ENCODE peak calls at places on chromosome 22, in five cellular contexts. L is left ventricle myocardium superior, X is GM12891, Z is occipital lobe, U is non-pigmented ciliary epithelial cell. S is an unnamed sample.

GRCh38 chr22:49733631-49734030 is 94.0 kb downstream of the BRD1 start:
- DNase-seq in L (no peak), Z (no peak), X (no peak), U (no peak), S (no peak)

GRCh38 chr22:20867179-20868099 is 8.6 kb downstream of the SNAP29 start:
- DNase-seq in X (no peak), L (peak), Z (no peak), U (no peak), S (peak)

GRCh38 chr22:45562102-45562501 is 59.4 kb downstream of the FBLN1 start:
- DNase-seq in Z (no peak), L (no peak), X (no peak), U (no peak), S (no peak)

GRCh38 chr22:24952837-24953293 is 349 bp downstream of the KIAA1671 start:
- DNase-seq in L (no peak), U (no peak), Z (peak), X (peak), S (peak)

GRCh38 chr22:47274196-47274595 is 511.7 kb downstream of the TBC1D22A start:
- DNase-seq in Z (no peak), X (no peak), U (no peak), L (no peak), S (no peak)

GRCh38 chr22:44438056-44438455 is 60.0 kb downstream of the RTL6 start:
- DNase-seq in L (no peak), U (no peak), Z (no peak), X (no peak), S (no peak)

GRCh38 chr22:28246392-28246791 is 327.3 kb upstream of the PITPNB start:
- DNase-seq in Z (no peak), L (no peak), X (no peak), U (peak), S (no peak)

GRCh38 chr22:20243176-20243544 is 25.0 kb downstream of the RTN4R start:
- DNase-seq in Z (no peak), X (no peak), U (no peak), L (no peak), S (no peak)

GRCh38 chr22:25076281-25076680 is 123.4 kb upstream of the CRYBB3 start:
- DNase-seq in X (no peak), Z (no peak), L (no peak), U (no peak), S (no peak)

GRCh38 chr22:39717099-39717498 is 146.5 kb downstream of the CACNA1I start:
- DNase-seq in L (no peak), X (no peak), Z (no peak), U (no peak), S (no peak)

GRCh38 chr22:49825436-49825835 is 2.2 kb downstream of the BRD1 start:
- DNase-seq in L (no peak), Z (no peak), X (no peak), U (no peak), S (no peak)

GRCh38 chr22:31250740-31251330 is 38.7 kb downstream of the LIMK2 start:
- DNase-seq in Z (no peak), L (no peak), X (no peak), U (no peak), S (no peak)

GRCh38 chr22:43293259-43293658 is 49.9 kb downstream of the SCUBE1 start:
- DNase-seq in U (no peak), L (no peak), X (no peak), Z (no peak), S (peak)

GRCh38 chr22:28034145-28034759 is 115.2 kb upstream of the PITPNB start:
- DNase-seq in L (no peak), U (no peak), Z (no peak), X (no peak), S (no peak)

GRCh38 chr22:39173787-39174497 is 21.5 kb upstream of the CBX7 start:
- DNase-seq in X (no peak), U (no peak), Z (no peak), L (no peak), S (no peak)

GRCh38 chr22:45239378-45240136 is 1.1 kb downstream of the KIAA0930 start:
- DNase-seq in X (no peak), L (no peak), U (no peak), Z (no peak), S (no peak)

GRCh38 chr22:50115693-50116092 is 25.9 kb downstream of the MOV10L1 start:
- DNase-seq in X (no peak), L (no peak), U (no peak), Z (no peak), S (no peak)

GRCh38 chr22:21650823-21651520 is 8.9 kb downstream of the SDF2L1 start:
- DNase-seq in U (no peak), L (no peak), Z (no peak), X (no peak), S (no peak)

GRCh38 chr22:45516923-45517675 is 14.4 kb downstream of the FBLN1 start:
- DNase-seq in U (peak), Z (no peak), L (no peak), X (no peak), S (no peak)

GRCh38 chr22:20758688-20759087 is 15.2 kb upstream of the SERPIND1 start:
- DNase-seq in L (no peak), X (no peak), Z (no peak), U (no peak), S (no peak)

GRCh38 chr22:19843107-19843856 is 11.4 kb downstream of the GNB1L start:
- DNase-seq in X (no peak), Z (no peak), U (no peak), L (no peak), S (peak)

GRCh38 chr22:46057206-46057605 is 80.2 kb upstream of the WNT7B start:
- DNase-seq in L (peak), Z (no peak), X (no peak), U (no peak), S (peak)

GRCh38 chr22:46693634-46694422 is 44.2 kb downstream of the CERK start:
- DNase-seq in L (no peak), U (no peak), Z (peak), X (no peak), S (no peak)